ENCODE peak calls at places on chromosomes 4 and X, in five cellular contexts. E is GM12878, K is H1, J is HepG2, O is K562. I is an unnamed sample.

GRCh38 chr4:88033309-88033708 is 25.9 kb downstream of the PKD2 start:
- DNase-seq in E (no peak), K (no peak), J (peak), O (peak), I (peak)

GRCh38 chr4:37516057-37516775 is 170.0 kb downstream of the RELL1 start:
- DNase-seq in E (no peak), K (no peak), J (no peak), O (no peak), I (no peak)

GRCh38 chr4:1365271-1366178 is 18.5 kb downstream of the UVSSA start:
- DNase-seq in E (no peak), K (no peak), J (no peak), O (no peak), I (no peak)

GRCh38 chr4:10006236-10006603 is 15.1 kb downstream of the SLC2A9 start:
- DNase-seq in E (peak), K (no peak), J (peak), O (no peak), I (no peak)

GRCh38 chrX:19776753-19777152 is 110.6 kb downstream of the SH3KBP1 start:
- DNase-seq in E (no peak), K (no peak), J (no peak), O (no peak), I (no peak)

GRCh38 chrX:137431693-137432488 is 134.0 kb upstream of the ZIC3 start:
- DNase-seq in E (no peak), K (no peak), J (no peak), O (no peak), I (no peak)

GRCh38 chrX:24828147-24828546 is 134.4 kb downstream of the POLA1 start:
- DNase-seq in E (no peak), K (no peak), J (no peak), O (no peak), I (no peak)

GRCh38 chrX:151754042-151754419 is 19.5 kb downstream of the CNGA2 start:
- DNase-seq in E (no peak), K (peak), J (no peak), O (no peak), I (peak)

GRCh38 chr4:150305995-150306394 is 227.8 kb downstream of the DCLK2 start:
- DNase-seq in E (no peak), K (no peak), J (no peak), O (no peak), I (no peak)

GRCh38 chr4:26762650-26763049 is 98.0 kb upstream of the STIM2 start:
- DNase-seq in E (no peak), K (no peak), J (no peak), O (no peak), I (no peak)

GRCh38 chr4:98609946-98610345 is 48.5 kb downstream of the TSPAN5 start:
- DNase-seq in E (no peak), K (no peak), J (no peak), O (no peak), I (no peak)

GRCh38 chrX:50877310-50877709 is 33.2 kb upstream of the BMP15 start:
- DNase-seq in E (no peak), K (no peak), J (no peak), O (no peak), I (no peak)

GRCh38 chr4:8594097-8595038 is 1.8 kb downstream of the CPZ start:
- DNase-seq in E (peak), K (peak), J (peak), O (peak), I (peak)

GRCh38 chrX:52933213-52933612 is 25.1 kb downstream of the FAM156A start:
- DNase-seq in E (no peak), K (no peak), J (no peak), O (no peak), I (no peak)

GRCh38 chrX:52934704-52935468 is 23.4 kb downstream of the FAM156A start:
- DNase-seq in E (peak), K (peak), J (peak), O (peak), I (peak)

DNA sequence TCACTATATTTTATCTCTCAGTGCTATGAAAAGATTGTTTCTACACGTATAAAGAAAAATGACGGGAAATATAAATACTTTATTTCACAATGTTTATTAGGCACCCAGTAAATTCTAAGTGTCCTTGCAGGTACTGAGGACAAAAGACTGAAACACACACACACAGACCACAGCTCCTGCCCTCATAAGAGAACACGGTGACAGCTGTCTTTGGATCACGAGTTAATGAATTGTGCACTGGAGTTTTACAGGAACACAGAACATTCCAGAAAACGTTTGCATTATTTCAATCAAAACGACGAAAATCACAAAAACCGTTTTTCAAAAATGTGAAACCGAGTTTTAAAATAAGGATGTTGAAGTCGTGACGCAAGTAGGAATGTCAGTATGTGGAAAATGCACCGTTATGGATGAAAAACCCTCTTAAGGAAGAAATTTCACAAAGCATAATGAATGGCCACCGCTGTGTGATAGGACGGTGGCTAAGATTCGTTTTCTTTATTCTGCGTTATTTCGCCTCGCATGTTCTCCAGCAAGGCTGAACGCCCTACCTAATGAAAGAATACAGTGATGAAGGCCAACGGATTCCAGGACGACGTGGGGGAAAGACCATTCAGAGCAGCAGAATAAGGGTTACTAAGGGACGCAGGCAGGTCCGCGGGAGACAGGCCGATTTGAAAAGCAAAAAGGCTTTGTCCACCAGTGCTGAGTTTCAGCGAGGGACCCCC is 24.2 kb downstream of the FAM156A start:
- DNase-seq in E (no peak), K (no peak), J (no peak), O (no peak), I (no peak)
- TF ChIP-seq POLR2AphosphoS5 in E (no peak), K (no peak), J (no peak), O (no peak), I (no peak)

GRCh38 chr4:159017323-159018036 is 85.4 kb upstream of the RAPGEF2 start:
- DNase-seq in E (no peak), K (no peak), J (peak), O (no peak), I (no peak)
- TF ChIP-seq YY1 in E (no peak), K (no peak), J (no peak), O (no peak), I (no peak)

GRCh38 chrX:119997570-119997969 is 54.0 kb upstream of the NKAP start:
- DNase-seq in E (no peak), K (no peak), J (no peak), O (no peak), I (no peak)

GRCh38 chrX:119996600-119997524 is 53.3 kb upstream of the NKAP start:
- DNase-seq in E (no peak), K (no peak), J (no peak), O (no peak), I (no peak)

GRCh38 chrX:120001787-120002186 is 58.2 kb upstream of the NKAP start:
- DNase-seq in E (no peak), K (no peak), J (no peak), O (no peak), I (no peak)

GRCh38 chrX:120000490-120001246 is 57.1 kb upstream of the NKAP start:
- DNase-seq in E (no peak), K (peak), J (no peak), O (no peak), I (no peak)

GRCh38 chrX:119999087-119999634 is 55.6 kb upstream of the NKAP start:
- DNase-seq in E (no peak), K (peak), J (no peak), O (no peak), I (no peak)
- TF ChIP-seq EZH2 in E (no peak), K (peak), J (no peak), O (no peak), I (no peak)

DNA sequence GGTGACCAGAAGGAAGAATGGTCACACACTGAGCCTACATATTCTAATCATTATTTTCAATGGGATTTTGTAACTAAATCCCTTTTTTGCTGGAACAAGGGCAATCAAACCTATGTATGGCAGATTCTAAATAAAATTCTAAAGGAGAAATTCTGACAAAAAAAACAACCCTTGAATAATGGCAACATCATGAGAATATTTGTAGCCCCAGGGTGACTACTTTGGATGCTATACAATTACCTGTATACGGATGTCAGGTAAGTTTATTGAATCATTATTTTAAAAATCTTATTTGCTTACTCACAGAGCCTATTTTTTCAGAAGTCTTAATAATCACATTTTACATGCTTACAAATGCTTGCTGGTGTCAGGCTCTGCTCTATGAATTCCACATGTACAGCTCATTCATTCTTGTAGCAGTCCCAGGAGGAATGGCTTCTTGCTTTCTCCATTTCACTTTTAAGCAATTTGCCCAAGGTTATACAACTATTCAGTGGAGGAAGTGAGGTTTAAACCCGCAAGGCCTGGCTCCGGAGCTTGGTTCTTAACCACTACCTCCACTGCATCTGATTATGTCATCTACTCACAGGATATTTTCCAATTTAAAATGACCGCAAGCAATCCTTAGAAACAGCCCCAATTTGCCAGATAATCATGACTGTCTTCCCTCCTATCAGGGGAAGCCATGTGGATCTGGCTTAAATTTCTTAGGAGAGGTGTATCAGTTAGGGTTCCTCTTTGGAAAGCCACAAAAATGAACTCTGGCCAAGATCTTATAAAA is 43.7 kb upstream of the TAPT1 start:
- DNase-seq in E (no peak), K (no peak), J (no peak), O (no peak), I (no peak)
- TF ChIP-seq POLR2AphosphoS5 in E (no peak), K (no peak), J (no peak), O (no peak), I (no peak)

GRCh38 chr4:47650584-47651130 is 165.6 kb downstream of the ATP10D start:
- DNase-seq in E (no peak), K (no peak), J (no peak), O (no peak), I (no peak)
- TF ChIP-seq YY1 in E (no peak), K (no peak), J (no peak), O (no peak), I (no peak)

I was measured in HCT116.